ENCODE peak calls at places on chromosomes 4 and X, in five cellular contexts. C, F, S, H and K are unnamed samples.

GRCh38 chr4:29560452-29560851 is 1159.7 kb upstream of the PCDH7 start:
- DNase-seq in H (no peak), C (no peak), S (no peak), F (no peak), K (no peak)

GRCh38 chrX:106752101-106752678 is 25.7 kb downstream of the RNF128 start:
- DNase-seq in F (peak), H (no peak), C (no peak), S (no peak), K (no peak)

GRCh38 chr4:4866124-4866832 is 6.8 kb downstream of the MSX1 start:
- DNase-seq in H (no peak), S (peak), F (peak), C (no peak), K (peak)

GRCh38 chr4:9923195-9923812 is 98.0 kb downstream of the SLC2A9 start:
- DNase-seq in S (no peak), F (no peak), C (no peak), H (no peak), K (no peak)

GRCh38 chrX:133726642-133727041 is 258.8 kb downstream of the GPC3 start:
- DNase-seq in C (no peak), S (no peak), H (no peak), F (no peak), K (no peak)

GRCh38 chr4:123110685-123111084 is 188.3 kb upstream of the NUDT6 start:
- DNase-seq in S (no peak), F (no peak), C (no peak), H (no peak), K (no peak)

GRCh38 chr4:19739101-19739651 is 512.5 kb upstream of the SLIT2 start:
- DNase-seq in S (peak), C (no peak), H (peak), F (no peak), K (no peak)

GRCh38 chr4:117898496-117898895 is 135.8 kb upstream of the NDST3 start:
- DNase-seq in C (no peak), S (no peak), H (no peak), F (no peak), K (no peak)

GRCh38 chr4:125520258-125520990 is 205.7 kb downstream of the FAT4 start:
- DNase-seq in F (no peak), H (peak), S (no peak), C (no peak), K (no peak)

GRCh38 chr4:92251711-92252110 is 52.1 kb upstream of the GRID2 start:
- DNase-seq in C (no peak), H (no peak), F (no peak), S (no peak), K (no peak)

GRCh38 chr4:102104278-102104677 is 241.0 kb downstream of the SLC39A8 start:
- DNase-seq in S (no peak), F (no peak), H (no peak), C (no peak), K (no peak)

GRCh38 chr4:64584981-64585557 is 175.8 kb upstream of the TECRL start:
- DNase-seq in F (peak), C (no peak), S (peak), H (peak), K (no peak)
- TF ChIP-seq CTCF in F (peak), C (no peak), S (peak), H (peak), K (peak)

GRCh38 chrX:129632443-129632842 is 22.3 kb downstream of the APLN start:
- DNase-seq in S (no peak), C (no peak), H (peak), F (no peak), K (no peak)
- TF ChIP-seq CTCF in S (no peak), C (no peak), H (no peak), F (no peak), K (no peak)

DNA sequence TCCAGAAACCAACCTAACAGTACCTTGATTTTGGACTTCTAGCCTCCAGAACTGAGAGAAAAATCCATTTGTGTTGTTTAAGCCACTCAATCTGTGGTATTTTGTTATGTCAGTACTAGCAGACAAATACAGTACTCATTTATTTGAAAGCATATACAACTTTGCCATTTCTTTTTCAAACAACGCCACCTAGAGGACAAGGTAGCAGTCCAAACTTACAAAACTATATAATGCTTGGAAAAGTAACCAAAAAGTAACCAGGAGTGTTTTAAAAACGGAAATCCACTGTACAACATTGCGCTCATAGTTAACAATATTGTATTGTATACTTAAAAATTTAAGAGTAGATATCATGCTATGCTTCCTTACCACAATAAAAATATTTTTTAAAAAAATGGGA is 37.0 kb upstream of the FGF13 start:
- DNase-seq in C (no peak), F (peak), H (no peak), S (no peak), K (no peak)
- TF ChIP-seq CTCF in C (peak), F (peak), H (no peak), S (peak), K (peak)

GRCh38 chr4:105894570-105895323 is 524 bp upstream of the NPNT start:
- DNase-seq in C (no peak), F (peak), S (no peak), H (no peak), K (no peak)

GRCh38 chr4:105895324-105895608 is at the start of gene NPNT:
- DNase-seq in C (no peak), F (peak), H (no peak), S (peak), K (peak)

GRCh38 chr4:105895609-105896460 is 564 bp downstream of the NPNT start:
- DNase-seq in C (peak), F (peak), H (no peak), S (peak), K (peak)

GRCh38 chr4:105896461-105896939 is 1.2 kb downstream of the NPNT start:
- DNase-seq in C (no peak), S (no peak), F (peak), H (no peak), K (no peak)

DNA sequence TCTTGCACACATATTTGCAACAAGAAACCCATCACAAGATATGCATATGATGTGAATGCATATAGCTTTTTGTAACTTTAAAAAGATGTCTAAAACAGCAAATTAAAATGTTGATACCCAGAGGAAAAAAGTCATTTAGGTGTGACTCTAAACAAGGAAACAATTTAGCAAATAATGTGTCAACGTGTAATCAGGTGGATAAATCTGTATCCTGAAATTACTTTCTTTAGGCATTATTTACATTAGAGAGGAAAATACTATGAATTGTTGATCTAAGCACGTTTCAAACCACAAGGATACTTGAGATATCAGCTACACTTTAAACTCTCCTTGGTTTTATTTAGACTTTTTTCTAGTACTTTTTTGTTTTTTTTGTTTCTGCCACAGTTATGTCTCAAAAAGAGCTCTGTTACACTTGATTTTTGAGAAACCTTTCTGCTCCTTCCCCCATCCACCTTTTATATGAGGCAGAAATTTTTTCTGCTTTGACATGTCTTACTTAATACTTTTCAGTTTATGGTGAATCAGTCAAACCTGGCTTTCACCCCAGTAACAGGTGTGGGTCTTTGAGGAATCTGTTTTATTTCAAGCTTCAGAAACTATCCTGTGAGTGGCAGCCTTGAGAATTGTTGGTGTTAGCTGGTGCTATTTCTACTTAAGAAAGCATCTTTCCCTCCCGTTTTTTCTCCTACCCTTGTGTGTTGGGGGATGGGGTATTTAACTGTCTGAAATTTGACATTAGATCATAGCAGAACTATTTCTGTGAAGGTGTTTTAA is 1.9 kb downstream of the NPNT start:
- DNase-seq in C (no peak), F (peak), H (no peak), S (no peak), K (no peak)
- TF ChIP-seq CTCF in C (no peak), F (no peak), H (no peak), S (no peak), K (no peak)

GRCh38 chr4:97910005-97910404 is 233.3 kb downstream of the STPG2 start:
- DNase-seq in C (no peak), F (peak), S (no peak), H (no peak), K (no peak)
- TF ChIP-seq CTCF in C (no peak), F (peak), S (no peak), H (no peak), K (peak)

DNA sequence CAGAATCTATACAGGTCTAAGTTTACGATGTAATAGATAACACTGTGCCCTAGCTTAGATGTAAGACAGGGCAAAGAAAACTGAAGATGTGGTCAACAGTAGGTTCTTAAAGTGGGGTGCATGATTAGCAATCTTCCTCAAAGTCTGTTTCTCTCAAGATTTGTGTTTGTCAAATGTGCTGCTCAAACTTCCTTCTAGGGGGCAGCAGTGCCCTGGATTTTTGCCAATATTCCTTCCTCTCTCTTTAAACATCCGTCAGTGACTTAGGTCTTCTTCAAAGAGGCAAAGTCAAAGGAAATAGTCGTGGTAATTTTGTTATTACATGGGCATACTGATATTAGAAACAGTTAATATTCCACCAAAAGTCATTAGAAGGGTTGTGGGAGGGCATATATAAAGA is 4.2 kb upstream of the PDHA2 start:
- DNase-seq in H (no peak), F (peak), S (peak), C (no peak), K (no peak)
- TF ChIP-seq CTCF in H (no peak), F (peak), S (peak), C (no peak), K (peak)

DNA sequence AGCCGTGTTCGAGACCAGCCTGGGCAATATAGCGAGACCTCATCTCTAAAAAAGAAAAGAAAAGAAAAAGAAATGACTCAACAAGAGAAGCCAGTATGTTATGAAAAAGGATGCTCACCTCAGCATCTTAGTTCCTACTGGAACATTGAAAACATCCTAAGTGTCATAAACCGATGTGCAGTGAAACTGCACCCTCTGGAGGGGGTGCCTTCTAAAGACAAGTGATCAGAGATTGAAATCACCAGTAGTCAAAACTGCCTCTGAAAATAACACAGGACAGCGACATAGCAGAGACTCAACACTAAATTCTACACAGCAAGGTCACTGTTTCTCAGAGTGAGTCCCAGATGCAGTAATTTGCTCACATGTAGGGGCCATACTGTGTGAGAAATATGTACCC is 28.0 kb upstream of the ATP6AP2 start:
- DNase-seq in H (no peak), F (no peak), C (no peak), S (no peak), K (no peak)
- TF ChIP-seq CTCF in H (peak), F (peak), C (no peak), S (no peak), K (peak)

GRCh38 chr4:43776371-43776770 is 672.2 kb downstream of the KCTD8 start:
- DNase-seq in F (peak), S (no peak), C (no peak), H (no peak), K (no peak)
- TF ChIP-seq CTCF in F (no peak), S (peak), C (no peak), H (no peak), K (peak)

DNA sequence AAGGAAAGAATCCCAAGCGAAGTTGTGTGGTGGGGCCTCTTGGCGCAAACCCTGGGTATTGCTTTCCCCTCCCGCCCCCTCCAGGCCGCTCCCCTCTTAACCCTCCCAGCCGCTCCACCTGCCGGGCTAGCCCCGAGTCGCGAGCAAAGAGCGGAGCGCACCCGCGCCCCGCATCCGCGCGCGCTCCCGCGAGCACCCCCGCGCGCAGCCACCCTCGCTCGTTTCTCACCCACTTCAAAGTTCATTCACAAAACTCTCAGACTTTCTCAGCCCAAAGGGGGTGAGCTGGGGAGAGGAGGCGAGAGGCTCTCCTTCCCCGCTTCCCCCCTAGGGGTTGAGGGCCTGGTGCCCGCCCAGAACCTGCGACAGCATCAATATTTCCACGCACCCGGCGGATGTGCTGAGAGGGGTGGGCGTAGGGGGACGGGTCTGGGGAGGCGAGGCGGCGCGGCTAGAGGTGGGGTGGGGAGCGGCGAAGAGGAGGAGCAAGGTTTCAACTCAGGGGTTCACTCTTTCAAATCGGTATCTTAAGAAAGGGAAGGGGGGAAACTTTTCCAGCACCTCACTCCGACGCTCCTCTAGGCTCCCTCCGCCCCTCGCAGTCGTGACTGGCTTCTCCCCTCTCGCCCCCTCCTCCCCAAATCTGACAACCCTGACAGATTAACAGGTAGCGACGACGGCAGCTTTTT is 1.8 kb downstream of the MAML3 start:
- DNase-seq in C (peak), F (peak), H (no peak), S (peak), K (peak)
- TF ChIP-seq CTCF in C (no peak), F (no peak), H (no peak), S (no peak), K (peak)